ENCODE peak calls at places on chromosomes 16 and 17, in ten cellular contexts. One of them, this sample, is unnamed.
A peak's percentile ranks its signal among the peaks of the same experiment; 100 is the strongest.

GRCh38 chr17:47615766-47616424 is 33.8 kb upstream of the KPNB1 start:
- DNase-seq in Caco-2: peak; percentile 70
- DNase-seq in suprapubic skin: no peak
- DNase-seq in brain microvascular endothelial cell: no peak
- DNase-seq in PC-3: peak; percentile 92
- DNase-seq in thoracic aorta: no peak
- DNase-seq in heart right ventricle: no peak
- DNase-seq in IMR-90: peak; percentile 62
- DNase-seq in lower lobe of right lung: no peak
- DNase-seq in PC-9: no peak
- DNase-seq in this sample: no peak

GRCh38 chr16:88476203-88476602 is 23.1 kb downstream of the ZFPM1 start:
- DNase-seq in Caco-2: no peak
- DNase-seq in suprapubic skin: no peak
- DNase-seq in brain microvascular endothelial cell: no peak
- DNase-seq in PC-3: no peak
- DNase-seq in thoracic aorta: no peak
- DNase-seq in heart right ventricle: no peak
- DNase-seq in IMR-90: no peak
- DNase-seq in lower lobe of right lung: no peak
- DNase-seq in PC-9: no peak
- DNase-seq in this sample: no peak

GRCh38 chr17:48478224-48479013 is 48.4 kb upstream of the SKAP1 start:
- DNase-seq in Caco-2: no peak
- DNase-seq in suprapubic skin: no peak
- DNase-seq in brain microvascular endothelial cell: no peak
- DNase-seq in PC-3: no peak
- DNase-seq in thoracic aorta: no peak
- DNase-seq in heart right ventricle: no peak
- DNase-seq in IMR-90: no peak
- DNase-seq in lower lobe of right lung: no peak
- DNase-seq in PC-9: no peak
- DNase-seq in this sample: no peak

GRCh38 chr17:19713462-19713861 is 2.9 kb downstream of the SLC47A2 start:
- DNase-seq in Caco-2: no peak
- DNase-seq in suprapubic skin: peak; percentile 40
- DNase-seq in brain microvascular endothelial cell: no peak
- DNase-seq in PC-3: peak; percentile 16
- DNase-seq in thoracic aorta: no peak
- DNase-seq in heart right ventricle: no peak
- DNase-seq in IMR-90: no peak
- DNase-seq in lower lobe of right lung: no peak
- DNase-seq in PC-9: no peak
- DNase-seq in this sample: no peak

GRCh38 chr16:14641877-14642276 is 9.1 kb downstream of the BFAR start:
- DNase-seq in Caco-2: no peak
- DNase-seq in suprapubic skin: peak; percentile 42
- DNase-seq in brain microvascular endothelial cell: no peak
- DNase-seq in PC-3: no peak
- DNase-seq in thoracic aorta: no peak
- DNase-seq in heart right ventricle: no peak
- DNase-seq in IMR-90: no peak
- DNase-seq in lower lobe of right lung: no peak
- DNase-seq in PC-9: no peak
- DNase-seq in this sample: no peak

GRCh38 chr16:88686062-88686438 is 257 bp downstream of the SNAI3 start:
- DNase-seq in Caco-2: peak; percentile 82
- DNase-seq in suprapubic skin: no peak
- DNase-seq in brain microvascular endothelial cell: no peak
- DNase-seq in PC-3: peak; percentile 26
- DNase-seq in thoracic aorta: no peak
- DNase-seq in heart right ventricle: peak; percentile 37
- DNase-seq in IMR-90: no peak
- DNase-seq in lower lobe of right lung: peak; percentile 74
- DNase-seq in PC-9: peak; percentile 65
- DNase-seq in this sample: no peak

GRCh38 chr16:50037791-50038190 is 12.8 kb downstream of the CNEP1R1 start:
- DNase-seq in Caco-2: no peak
- DNase-seq in suprapubic skin: no peak
- DNase-seq in brain microvascular endothelial cell: no peak
- DNase-seq in PC-3: no peak
- DNase-seq in thoracic aorta: no peak
- DNase-seq in heart right ventricle: no peak
- DNase-seq in IMR-90: peak; percentile 13
- DNase-seq in lower lobe of right lung: no peak
- DNase-seq in PC-9: no peak
- DNase-seq in this sample: no peak

GRCh38 chr16:81697886-81698635 is 81.0 kb upstream of the PLCG2 start:
- DNase-seq in Caco-2: no peak
- DNase-seq in suprapubic skin: no peak
- DNase-seq in brain microvascular endothelial cell: no peak
- DNase-seq in PC-3: no peak
- DNase-seq in thoracic aorta: no peak
- DNase-seq in heart right ventricle: no peak
- DNase-seq in IMR-90: no peak
- DNase-seq in lower lobe of right lung: peak; percentile 48
- DNase-seq in PC-9: no peak
- DNase-seq in this sample: no peak

GRCh38 chr17:15882058-15882720 is 62.7 kb upstream of the ADORA2B start:
- DNase-seq in Caco-2: peak; percentile 13
- DNase-seq in suprapubic skin: no peak
- DNase-seq in brain microvascular endothelial cell: no peak
- DNase-seq in PC-3: no peak
- DNase-seq in thoracic aorta: no peak
- DNase-seq in heart right ventricle: no peak
- DNase-seq in IMR-90: no peak
- DNase-seq in lower lobe of right lung: no peak
- DNase-seq in PC-9: no peak
- DNase-seq in this sample: no peak
- TF ChIP-seq CTCF in Caco-2: no peak
- TF ChIP-seq CTCF in suprapubic skin: no peak
- TF ChIP-seq CTCF in brain microvascular endothelial cell: peak; percentile 51
- TF ChIP-seq CTCF in PC-3: peak; percentile 36
- TF ChIP-seq CTCF in thoracic aorta: no peak
- TF ChIP-seq CTCF in heart right ventricle: no peak
- TF ChIP-seq CTCF in IMR-90: no peak
- TF ChIP-seq CTCF in lower lobe of right lung: peak; percentile 8
- TF ChIP-seq CTCF in PC-9: no peak
- TF ChIP-seq CTCF in this sample: no peak

GRCh38 chr17:58229384-58229783 is 9.0 kb upstream of the LPO start:
- DNase-seq in Caco-2: no peak
- DNase-seq in suprapubic skin: no peak
- DNase-seq in brain microvascular endothelial cell: no peak
- DNase-seq in PC-3: no peak
- DNase-seq in thoracic aorta: no peak
- DNase-seq in heart right ventricle: no peak
- DNase-seq in IMR-90: no peak
- DNase-seq in lower lobe of right lung: no peak
- DNase-seq in PC-9: no peak
- DNase-seq in this sample: no peak
- H3K27me3 ChIP-seq in Caco-2: no peaks in the 10 kb centered on the region
- H3K27me3 ChIP-seq in suprapubic skin: peaks cover 5% of the 10 kb centered on the region
- H3K27me3 ChIP-seq in brain microvascular endothelial cell: no peaks in the 10 kb centered on the region
- H3K27me3 ChIP-seq in PC-3: peaks cover 12% of the 10 kb centered on the region
- H3K27me3 ChIP-seq in thoracic aorta: no peaks in the 10 kb centered on the region
- H3K27me3 ChIP-seq in heart right ventricle: peaks cover 51% of the 10 kb centered on the region
- H3K27me3 ChIP-seq in IMR-90: no peaks in the 10 kb centered on the region
- H3K27me3 ChIP-seq in lower lobe of right lung: peaks cover 10% of the 10 kb centered on the region
- H3K27me3 ChIP-seq in PC-9: peaks cover 32% of the 10 kb centered on the region
- H3K27me3 ChIP-seq in this sample: no peaks in the 10 kb centered on the region

DNA sequence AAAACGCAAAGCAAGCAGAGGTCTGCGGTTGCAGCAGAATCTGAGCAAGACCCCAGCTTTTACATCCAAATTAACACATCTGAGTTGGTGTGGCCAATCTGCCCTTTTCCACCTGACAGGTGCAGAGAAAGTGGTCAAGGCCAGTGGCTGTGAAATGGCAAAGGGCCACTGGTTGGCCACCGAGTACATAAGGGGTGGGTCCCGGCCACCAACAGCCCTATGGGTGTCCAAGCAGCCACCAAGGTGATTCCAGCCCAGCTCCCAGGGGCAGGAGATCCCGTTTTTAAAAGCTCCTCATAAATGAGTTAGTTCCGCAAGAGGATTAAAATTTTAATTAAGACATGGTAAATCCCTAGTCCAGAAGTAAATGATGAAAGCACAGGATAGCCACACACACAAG is 29.1 kb downstream of the USP7 start:
- DNase-seq in Caco-2: no peak
- DNase-seq in suprapubic skin: no peak
- DNase-seq in brain microvascular endothelial cell: no peak
- DNase-seq in PC-3: no peak
- DNase-seq in thoracic aorta: no peak
- DNase-seq in heart right ventricle: no peak
- DNase-seq in IMR-90: no peak
- DNase-seq in lower lobe of right lung: no peak
- DNase-seq in PC-9: no peak
- DNase-seq in this sample: no peak
- H3K4me3 ChIP-seq in Caco-2: no peak overlapping the region
- H3K4me3 ChIP-seq in suprapubic skin: no peak overlapping the region
- H3K4me3 ChIP-seq in brain microvascular endothelial cell: no peak overlapping the region
- H3K4me3 ChIP-seq in PC-3: no peak overlapping the region
- H3K4me3 ChIP-seq in thoracic aorta: no peak overlapping the region
- H3K4me3 ChIP-seq in heart right ventricle: no peak overlapping the region
- H3K4me3 ChIP-seq in IMR-90: no peak overlapping the region
- H3K4me3 ChIP-seq in lower lobe of right lung: no peak overlapping the region
- H3K4me3 ChIP-seq in PC-9: no peak overlapping the region
- H3K4me3 ChIP-seq in this sample: no peak overlapping the region

GRCh38 chr17:45311762-45312476 is 4.9 kb downstream of the MAP3K14 start:
- DNase-seq in Caco-2: peak; percentile 59
- DNase-seq in suprapubic skin: no peak
- DNase-seq in brain microvascular endothelial cell: peak; percentile 39
- DNase-seq in PC-3: peak; percentile 99
- DNase-seq in thoracic aorta: no peak
- DNase-seq in heart right ventricle: peak; percentile 55
- DNase-seq in IMR-90: peak; percentile 63
- DNase-seq in lower lobe of right lung: peak; percentile 81
- DNase-seq in PC-9: peak; percentile 80
- DNase-seq in this sample: no peak

GRCh38 chr17:45313419-45313771 is 3.4 kb downstream of the MAP3K14 start:
- DNase-seq in Caco-2: no peak
- DNase-seq in suprapubic skin: no peak
- DNase-seq in brain microvascular endothelial cell: no peak
- DNase-seq in PC-3: no peak
- DNase-seq in thoracic aorta: no peak
- DNase-seq in heart right ventricle: no peak
- DNase-seq in IMR-90: no peak
- DNase-seq in lower lobe of right lung: no peak
- DNase-seq in PC-9: no peak
- DNase-seq in this sample: no peak

GRCh38 chr17:45311406-45311761 is 5.4 kb downstream of the MAP3K14 start:
- DNase-seq in Caco-2: no peak
- DNase-seq in suprapubic skin: no peak
- DNase-seq in brain microvascular endothelial cell: no peak
- DNase-seq in PC-3: no peak
- DNase-seq in thoracic aorta: no peak
- DNase-seq in heart right ventricle: no peak
- DNase-seq in IMR-90: no peak
- DNase-seq in lower lobe of right lung: no peak
- DNase-seq in PC-9: no peak
- DNase-seq in this sample: no peak

GRCh38 chr17:45313927-45314760 is 2.7 kb downstream of the MAP3K14 start:
- DNase-seq in Caco-2: no peak
- DNase-seq in suprapubic skin: no peak
- DNase-seq in brain microvascular endothelial cell: no peak
- DNase-seq in PC-3: no peak
- DNase-seq in thoracic aorta: no peak
- DNase-seq in heart right ventricle: no peak
- DNase-seq in IMR-90: no peak
- DNase-seq in lower lobe of right lung: no peak
- DNase-seq in PC-9: no peak
- DNase-seq in this sample: no peak

GRCh38 chr17:45312477-45313418 is 4.1 kb downstream of the MAP3K14 start:
- DNase-seq in Caco-2: no peak
- DNase-seq in suprapubic skin: no peak
- DNase-seq in brain microvascular endothelial cell: no peak
- DNase-seq in PC-3: peak; percentile 54
- DNase-seq in thoracic aorta: no peak
- DNase-seq in heart right ventricle: no peak
- DNase-seq in IMR-90: no peak
- DNase-seq in lower lobe of right lung: no peak
- DNase-seq in PC-9: no peak
- DNase-seq in this sample: no peak
- TF ChIP-seq CTCF in Caco-2: no peak
- TF ChIP-seq CTCF in suprapubic skin: no peak
- TF ChIP-seq CTCF in brain microvascular endothelial cell: no peak
- TF ChIP-seq CTCF in PC-3: peak; percentile 14
- TF ChIP-seq CTCF in thoracic aorta: no peak
- TF ChIP-seq CTCF in heart right ventricle: no peak
- TF ChIP-seq CTCF in IMR-90: no peak
- TF ChIP-seq CTCF in lower lobe of right lung: no peak
- TF ChIP-seq CTCF in PC-9: no peak
- TF ChIP-seq CTCF in this sample: no peak

This sample was measured in tibial artery.